ENCODE peak calls at places on chromosomes 3 and 15, in four cellular contexts. V, A, R and K are unnamed samples.
A peak's percentile ranks its signal among the peaks of the same experiment; 100 is the strongest.

GRCh38 chr3:25055981-25056380 is 372.1 kb upstream of the RARB start:
- DNase-seq in V (no peak), A (no peak), R (no peak), K (no peak)

GRCh38 chr3:147324356-147324755 is 82.0 kb downstream of the ZIC4 start:
- DNase-seq in V (no peak), A (no peak), R (no peak), K (no peak)

GRCh38 chr3:108099679-108100428 is 9.0 kb upstream of the CD47 start:
- DNase-seq in V (no peak), A (no peak), R (peak; percentile 96), K (no peak)

GRCh38 chr3:195911041-195911945 is 2.9 kb upstream of the TNK2 start:
- DNase-seq in V (no peak), A (no peak), R (no peak), K (no peak)

GRCh38 chr15:24823473-24823872 is 131.3 kb upstream of the SNRPN start:
- DNase-seq in V (no peak), A (no peak), R (no peak), K (peak; percentile 79)

GRCh38 chr15:100968043-100968966 is 49.1 kb downstream of the LRRK1 start:
- DNase-seq in V (no peak), A (peak; percentile 67), R (no peak), K (no peak)

GRCh38 chr3:86787091-86787490 is 203.9 kb downstream of the VGLL3 start:
- DNase-seq in V (no peak), A (peak; percentile 65), R (no peak), K (no peak)

GRCh38 chr3:122782804-122783203 is 10.8 kb downstream of the HSPBAP1 start:
- DNase-seq in V (no peak), A (no peak), R (no peak), K (no peak)

GRCh38 chr15:68730491-68731317 is 90.0 kb downstream of the ANP32A start:
- DNase-seq in V (no peak), A (peak; percentile 31), R (peak; percentile 27), K (peak; percentile 47)

GRCh38 chr3:29099296-29099695 is 181.6 kb upstream of the RBMS3 start:
- DNase-seq in V (no peak), A (no peak), R (no peak), K (no peak)